ENCODE peak calls at places on chromosomes 4 and X, in seven cellular contexts. One of them, this sample, is unnamed. For H3K27me3 and H3K9me3, the result is how much of the 10 kb centered on the place peaks cover.

GRCh38 chr4:9867746-9868425 is 86.5 kb downstream of the DRD5 start:
- DNase-seq in adrenal gland: no peak
- DNase-seq in tibial artery: no peak
- DNase-seq in testis: no peak
- DNase-seq in hepatocyte: no peak
- DNase-seq in psoas muscle: no peak
- DNase-seq in Caco-2: no peak
- DNase-seq in this sample: no peak

GRCh38 chrX:18875256-18875878 is 108.5 kb downstream of the PHKA2 start:
- DNase-seq in adrenal gland: no peak
- DNase-seq in tibial artery: no peak
- DNase-seq in testis: no peak
- DNase-seq in hepatocyte: peak
- DNase-seq in psoas muscle: no peak
- DNase-seq in Caco-2: no peak
- DNase-seq in this sample: no peak

GRCh38 chr4:181933471-181933870 is 309.7 kb upstream of the TENM3 start:
- DNase-seq in adrenal gland: no peak
- DNase-seq in tibial artery: no peak
- DNase-seq in testis: no peak
- DNase-seq in hepatocyte: no peak
- DNase-seq in psoas muscle: no peak
- DNase-seq in Caco-2: no peak
- DNase-seq in this sample: no peak

GRCh38 chr4:25449688-25450087 is 72.6 kb downstream of the ANAPC4 start:
- DNase-seq in adrenal gland: no peak
- DNase-seq in tibial artery: no peak
- DNase-seq in testis: no peak
- DNase-seq in hepatocyte: no peak
- DNase-seq in psoas muscle: no peak
- DNase-seq in Caco-2: no peak
- DNase-seq in this sample: no peak

GRCh38 chr4:73631565-73632226 is 11.5 kb upstream of the RASSF6 start:
- DNase-seq in adrenal gland: no peak
- DNase-seq in tibial artery: no peak
- DNase-seq in testis: no peak
- DNase-seq in hepatocyte: no peak
- DNase-seq in psoas muscle: no peak
- DNase-seq in Caco-2: no peak
- DNase-seq in this sample: no peak

GRCh38 chr4:3250956-3251690 is 2.2 kb downstream of the MSANTD1 start:
- DNase-seq in adrenal gland: no peak
- DNase-seq in tibial artery: peak
- DNase-seq in testis: no peak
- DNase-seq in hepatocyte: no peak
- DNase-seq in psoas muscle: peak
- DNase-seq in Caco-2: peak
- DNase-seq in this sample: peak

GRCh38 chr4:99811850-99812249 is 4.8 kb upstream of the DAPP1 start:
- DNase-seq in adrenal gland: peak
- DNase-seq in tibial artery: no peak
- DNase-seq in testis: peak
- DNase-seq in hepatocyte: peak
- DNase-seq in psoas muscle: no peak
- DNase-seq in Caco-2: no peak
- DNase-seq in this sample: no peak

GRCh38 chr4:38308728-38309315 is 348.6 kb downstream of the PTTG2 start:
- DNase-seq in adrenal gland: no peak
- DNase-seq in tibial artery: no peak
- DNase-seq in testis: no peak
- DNase-seq in hepatocyte: no peak
- DNase-seq in psoas muscle: no peak
- DNase-seq in Caco-2: no peak
- DNase-seq in this sample: peak

GRCh38 chr4:150310159-150310895 is 232.1 kb downstream of the DCLK2 start:
- DNase-seq in adrenal gland: no peak
- DNase-seq in tibial artery: no peak
- DNase-seq in testis: no peak
- DNase-seq in hepatocyte: no peak
- DNase-seq in psoas muscle: no peak
- DNase-seq in Caco-2: no peak
- DNase-seq in this sample: no peak

GRCh38 chrX:119745283-119745848 is 13.0 kb upstream of the SOWAHD start:
- DNase-seq in adrenal gland: no peak
- DNase-seq in tibial artery: no peak
- DNase-seq in testis: peak
- DNase-seq in hepatocyte: no peak
- DNase-seq in psoas muscle: no peak
- DNase-seq in Caco-2: no peak
- DNase-seq in this sample: no peak

GRCh38 chr4:8080754-8081065 is 77.9 kb downstream of the ABLIM2 start:
- DNase-seq in adrenal gland: no peak
- DNase-seq in tibial artery: no peak
- DNase-seq in testis: no peak
- DNase-seq in hepatocyte: no peak
- DNase-seq in psoas muscle: peak
- DNase-seq in Caco-2: no peak
- DNase-seq in this sample: peak

DNA sequence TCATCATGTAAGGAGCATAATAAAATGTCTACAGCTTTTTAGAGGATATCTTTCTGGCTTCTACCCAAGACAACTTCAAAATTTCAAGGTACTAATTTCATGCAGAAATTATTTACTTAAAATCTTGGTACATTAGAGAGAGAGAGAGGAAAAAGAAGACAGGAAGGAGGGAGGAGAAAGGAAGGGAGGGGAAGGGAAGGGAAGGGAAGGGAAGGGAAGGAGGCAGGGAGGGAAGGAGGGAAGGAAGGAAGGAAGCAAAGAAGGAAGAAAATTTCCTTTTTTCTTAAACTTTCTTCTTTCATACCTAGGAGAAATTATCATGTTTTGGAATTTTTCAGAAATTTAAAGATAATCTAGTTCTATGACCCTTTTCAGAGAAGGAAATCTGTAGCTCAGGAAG is 61.8 kb downstream of the HS3ST1 start:
- DNase-seq in adrenal gland: no peak
- DNase-seq in tibial artery: no peak
- DNase-seq in testis: no peak
- DNase-seq in hepatocyte: no peak
- DNase-seq in psoas muscle: no peak
- DNase-seq in Caco-2: no peak
- DNase-seq in this sample: no peak
- H3K27me3 ChIP-seq in adrenal gland: under half
- H3K27me3 ChIP-seq in tibial artery: under half
- H3K27me3 ChIP-seq in testis: under half
- H3K27me3 ChIP-seq in hepatocyte: under half
- H3K27me3 ChIP-seq in psoas muscle: under half
- H3K27me3 ChIP-seq in Caco-2: under half
- H3K27me3 ChIP-seq in this sample: under half

GRCh38 chr4:32117696-32118095 is 1397.5 kb downstream of the PCDH7 start:
- DNase-seq in adrenal gland: no peak
- DNase-seq in tibial artery: no peak
- DNase-seq in testis: no peak
- DNase-seq in hepatocyte: no peak
- DNase-seq in psoas muscle: no peak
- DNase-seq in Caco-2: no peak
- DNase-seq in this sample: no peak
- H3K9me3 ChIP-seq in adrenal gland: under half
- H3K9me3 ChIP-seq in tibial artery: under half
- H3K9me3 ChIP-seq in testis: under half
- H3K9me3 ChIP-seq in hepatocyte: under half
- H3K9me3 ChIP-seq in psoas muscle: under half
- H3K9me3 ChIP-seq in Caco-2: under half
- H3K9me3 ChIP-seq in this sample: under half

DNA sequence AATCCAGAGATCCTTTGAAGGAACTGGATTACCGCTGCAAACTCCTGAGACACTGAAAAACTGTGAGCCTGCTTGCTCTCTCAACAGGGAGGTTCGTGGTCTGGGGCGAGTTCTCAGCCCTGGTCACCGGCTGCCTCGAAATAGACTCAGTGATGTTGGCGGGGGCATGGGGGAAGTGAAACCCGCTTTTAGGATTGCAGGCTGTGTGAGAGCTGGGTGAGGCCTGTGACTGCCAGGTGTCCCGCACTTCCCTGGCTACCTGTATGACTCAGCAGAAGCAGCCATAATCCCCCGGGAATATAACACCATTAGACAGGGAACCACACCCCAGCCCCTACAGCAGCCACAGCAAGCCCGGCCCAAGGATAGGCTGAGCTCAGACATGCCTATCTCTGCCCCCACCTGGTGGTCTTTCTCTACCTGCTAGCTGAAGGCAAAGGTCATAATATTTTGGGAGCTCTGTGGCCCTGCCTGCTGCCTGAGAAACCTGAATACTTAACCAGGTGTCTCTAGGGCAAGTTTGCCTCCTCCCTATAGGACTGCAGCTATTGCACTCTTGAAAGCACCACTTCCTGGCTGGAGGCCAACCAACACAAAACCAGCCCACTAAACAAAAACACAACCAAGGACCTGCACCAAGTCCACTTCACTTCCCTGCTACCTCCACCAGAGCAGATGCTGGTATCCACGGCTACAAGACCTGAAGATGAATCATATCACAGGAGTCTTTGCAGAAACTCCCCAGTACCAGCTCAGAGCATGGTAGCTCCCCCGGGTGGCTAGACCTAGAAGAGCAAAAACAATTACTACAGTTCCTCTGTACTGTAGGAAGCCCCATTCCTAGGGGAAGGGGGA is 202.0 kb downstream of the RRAGB start:
- DNase-seq in adrenal gland: no peak
- DNase-seq in tibial artery: no peak
- DNase-seq in testis: no peak
- DNase-seq in hepatocyte: no peak
- DNase-seq in psoas muscle: no peak
- DNase-seq in Caco-2: no peak
- DNase-seq in this sample: no peak
- H3K27me3 ChIP-seq in adrenal gland: under half
- H3K27me3 ChIP-seq in tibial artery: under half
- H3K27me3 ChIP-seq in testis: under half
- H3K27me3 ChIP-seq in hepatocyte: under half
- H3K27me3 ChIP-seq in psoas muscle: under half
- H3K27me3 ChIP-seq in Caco-2: under half
- H3K27me3 ChIP-seq in this sample: under half

GRCh38 chrX:67104982-67105757 is 438.7 kb upstream of the AR start:
- DNase-seq in adrenal gland: peak
- DNase-seq in tibial artery: no peak
- DNase-seq in testis: peak
- DNase-seq in hepatocyte: no peak
- DNase-seq in psoas muscle: no peak
- DNase-seq in Caco-2: no peak
- DNase-seq in this sample: peak

GRCh38 chrX:67100031-67100884 is 443.6 kb upstream of the AR start:
- DNase-seq in adrenal gland: peak
- DNase-seq in tibial artery: no peak
- DNase-seq in testis: no peak
- DNase-seq in hepatocyte: no peak
- DNase-seq in psoas muscle: no peak
- DNase-seq in Caco-2: no peak
- DNase-seq in this sample: no peak

GRCh38 chrX:67105758-67106116 is 438.1 kb upstream of the AR start:
- DNase-seq in adrenal gland: no peak
- DNase-seq in tibial artery: no peak
- DNase-seq in testis: no peak
- DNase-seq in hepatocyte: no peak
- DNase-seq in psoas muscle: no peak
- DNase-seq in Caco-2: no peak
- DNase-seq in this sample: peak
- H3K9me3 ChIP-seq in adrenal gland: under half
- H3K9me3 ChIP-seq in tibial artery: under half
- H3K9me3 ChIP-seq in testis: under half
- H3K9me3 ChIP-seq in hepatocyte: under half
- H3K9me3 ChIP-seq in psoas muscle: under half
- H3K9me3 ChIP-seq in Caco-2: under half
- H3K9me3 ChIP-seq in this sample: under half

DNA sequence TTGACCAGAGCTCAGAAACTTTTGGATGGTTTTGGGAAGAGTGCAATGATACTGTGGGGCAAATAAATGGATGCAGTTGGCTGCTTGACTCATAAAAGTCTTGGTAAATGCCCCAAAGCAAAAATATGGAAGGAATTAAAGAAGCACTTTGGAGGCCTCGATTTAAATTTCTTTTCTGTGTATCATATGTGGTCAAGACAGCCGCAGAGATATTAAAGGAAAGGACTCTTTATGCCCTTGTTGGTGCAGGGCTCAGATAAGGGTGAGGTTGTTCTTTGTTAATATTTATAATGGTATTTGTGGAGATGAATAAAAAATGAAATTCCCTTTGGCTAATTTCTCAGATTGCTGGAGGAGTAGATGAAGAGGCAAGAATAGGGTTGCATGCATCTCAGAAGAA is 90.2 kb downstream of the NHS start:
- DNase-seq in adrenal gland: no peak
- DNase-seq in tibial artery: no peak
- DNase-seq in testis: no peak
- DNase-seq in hepatocyte: no peak
- DNase-seq in psoas muscle: no peak
- DNase-seq in Caco-2: no peak
- DNase-seq in this sample: no peak
- H3K27me3 ChIP-seq in adrenal gland: under half
- H3K27me3 ChIP-seq in tibial artery: under half
- H3K27me3 ChIP-seq in testis: under half
- H3K27me3 ChIP-seq in hepatocyte: under half
- H3K27me3 ChIP-seq in psoas muscle: under half
- H3K27me3 ChIP-seq in Caco-2: under half
- H3K27me3 ChIP-seq in this sample: under half

GRCh38 chrX:146863566-146863965 is 49.0 kb upstream of the CXorf51A start:
- DNase-seq in adrenal gland: no peak
- DNase-seq in tibial artery: no peak
- DNase-seq in testis: no peak
- DNase-seq in hepatocyte: no peak
- DNase-seq in psoas muscle: no peak
- DNase-seq in Caco-2: no peak
- DNase-seq in this sample: no peak
- H3K9me3 ChIP-seq in adrenal gland: under half
- H3K9me3 ChIP-seq in tibial artery: under half
- H3K9me3 ChIP-seq in testis: under half
- H3K9me3 ChIP-seq in hepatocyte: under half
- H3K9me3 ChIP-seq in psoas muscle: under half
- H3K9me3 ChIP-seq in Caco-2: under half
- H3K9me3 ChIP-seq in this sample: under half

DNA sequence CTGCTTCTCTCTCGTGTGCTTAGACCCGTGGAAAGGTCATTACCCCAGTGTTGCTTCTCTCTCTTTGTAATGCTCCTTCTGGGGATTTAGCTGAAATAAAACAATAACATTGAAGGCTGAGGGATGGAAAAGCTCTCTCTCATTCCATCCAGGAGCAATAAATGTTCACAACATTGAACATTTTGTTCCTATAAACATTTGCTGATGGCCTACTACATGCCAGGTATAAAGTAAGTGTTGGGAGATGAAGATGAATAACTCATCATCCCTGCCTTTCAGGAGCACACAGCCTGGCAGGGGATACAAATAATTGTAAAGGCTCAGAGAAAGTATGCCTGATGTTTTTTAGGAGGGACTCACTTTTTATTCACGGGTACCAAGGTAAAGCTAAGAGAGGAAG is 158.1 kb downstream of the KDR start:
- DNase-seq in adrenal gland: no peak
- DNase-seq in tibial artery: no peak
- DNase-seq in testis: no peak
- DNase-seq in hepatocyte: no peak
- DNase-seq in psoas muscle: no peak
- DNase-seq in Caco-2: no peak
- DNase-seq in this sample: peak
- H3K27me3 ChIP-seq in adrenal gland: under half
- H3K27me3 ChIP-seq in tibial artery: under half
- H3K27me3 ChIP-seq in testis: under half
- H3K27me3 ChIP-seq in hepatocyte: under half
- H3K27me3 ChIP-seq in psoas muscle: under half
- H3K27me3 ChIP-seq in Caco-2: under half
- H3K27me3 ChIP-seq in this sample: under half

GRCh38 chrX:64192040-64192439 is 13.5 kb downstream of the AMER1 start:
- DNase-seq in adrenal gland: no peak
- DNase-seq in tibial artery: no peak
- DNase-seq in testis: no peak
- DNase-seq in hepatocyte: no peak
- DNase-seq in psoas muscle: no peak
- DNase-seq in Caco-2: no peak
- DNase-seq in this sample: peak
- H3K9me3 ChIP-seq in adrenal gland: under half
- H3K9me3 ChIP-seq in tibial artery: under half
- H3K9me3 ChIP-seq in testis: under half
- H3K9me3 ChIP-seq in hepatocyte: under half
- H3K9me3 ChIP-seq in psoas muscle: under half
- H3K9me3 ChIP-seq in Caco-2: under half
- H3K9me3 ChIP-seq in this sample: under half